ENCODE peak calls at places on chromosomes 7 and 10, in four cellular contexts. U is K562, C is HepG2, Z is HCT116. K is an unnamed sample.

GRCh38 chr10:19063991-19064390 is 15.4 kb downstream of the MALRD1 start:
- DNase-seq in Z (no peak), C (no peak), U (no peak), K (no peak)

GRCh38 chr7:28414453-28414852 is 2.1 kb downstream of the CREB5 start:
- DNase-seq in Z (no peak), C (no peak), U (no peak), K (no peak)

GRCh38 chr10:17544465-17544864 is 72.7 kb downstream of the HACD1 start:
- DNase-seq in C (no peak), Z (no peak), U (no peak), K (no peak)

GRCh38 chr10:59227136-59227673 is 50.8 kb downstream of the PHYHIPL start:
- DNase-seq in U (no peak), Z (no peak), C (no peak), K (no peak)

GRCh38 chr10:126294451-126294850 is 93.8 kb downstream of the ADAM12 start:
- DNase-seq in Z (no peak), C (no peak), U (no peak), K (no peak)

GRCh38 chr7:425794-426188 is 93.9 kb downstream of the PDGFA start:
- DNase-seq in U (no peak), Z (no peak), C (no peak), K (no peak)

GRCh38 chr10:89047397-89047796 is 56.8 kb downstream of the FAS start:
- DNase-seq in Z (no peak), C (no peak), U (no peak), K (no peak)

GRCh38 chr7:27172823-27173411 is 1.2 kb downstream of the HOXA10 start:
- DNase-seq in C (no peak), U (no peak), Z (no peak), K (no peak)

GRCh38 chr10:73838827-73839226 is 27.4 kb upstream of the NDST2 start:
- DNase-seq in U (no peak), C (no peak), Z (no peak), K (no peak)

GRCh38 chr7:116025098-116025809 is 5.3 kb downstream of the TFEC start:
- DNase-seq in U (no peak), C (no peak), Z (no peak), K (no peak)

GRCh38 chr7:31882187-31882586 is 188.0 kb downstream of the PDE1C start:
- DNase-seq in U (no peak), C (no peak), Z (no peak), K (no peak)

GRCh38 chr7:107463139-107464078 is 6.4 kb upstream of the GPR22 start:
- DNase-seq in C (peak), Z (peak), U (peak), K (peak)

GRCh38 chr10:89516149-89516832 is 19.1 kb downstream of the SLC16A12 start:
- DNase-seq in C (no peak), U (no peak), Z (no peak), K (no peak)

GRCh38 chr7:85469446-85469970 is 282.7 kb upstream of the SEMA3D start:
- DNase-seq in Z (no peak), C (no peak), U (no peak), K (no peak)

GRCh38 chr7:116384936-116385635 is 114.5 kb upstream of the CAV2 start:
- DNase-seq in Z (no peak), U (no peak), C (no peak), K (no peak)

GRCh38 chr7:74099031-74099430 is 15.4 kb downstream of the LIMK1 start:
- DNase-seq in C (no peak), Z (no peak), U (no peak), K (no peak)

GRCh38 chr7:70775570-70776156 is 356.3 kb upstream of the GALNT17 start:
- DNase-seq in C (no peak), U (no peak), Z (no peak), K (no peak)

GRCh38 chr7:41005381-41005901 is 697.4 kb downstream of the INHBA start:
- DNase-seq in Z (no peak), C (no peak), U (no peak), K (no peak)

GRCh38 chr10:107443817-107444216 is 279.3 kb upstream of the SORCS1 start:
- DNase-seq in Z (no peak), U (no peak), C (no peak), K (no peak)

GRCh38 chr10:49365675-49366415 is 30.0 kb downstream of the DRGX start:
- DNase-seq in C (no peak), Z (no peak), U (no peak), K (no peak)

GRCh38 chr7:26438078-26438477 is 146.4 kb downstream of the SNX10 start:
- DNase-seq in Z (no peak), C (no peak), U (no peak), K (no peak)

GRCh38 chr7:27046854-27047549 is 48.8 kb downstream of the HOXA1 start:
- DNase-seq in Z (peak), C (no peak), U (no peak), K (peak)

GRCh38 chr7:48046458-48046857 is 11.1 kb downstream of the C7orf57 start:
- DNase-seq in C (no peak), U (no peak), Z (no peak), K (no peak)

GRCh38 chr10:94029955-94030354 is 36.2 kb downstream of the PLCE1 start:
- DNase-seq in U (no peak), C (no peak), Z (no peak), K (no peak)

GRCh38 chr10:6239213-6239991 is 36.7 kb downstream of the PFKFB3 start:
- DNase-seq in U (peak), Z (peak), C (peak), K (peak)

GRCh38 chr7:22572937-22573336 is 72.9 kb upstream of the STEAP1B start:
- DNase-seq in U (no peak), Z (no peak), C (no peak), K (no peak)

GRCh38 chr7:158256091-158256816 is 331.4 kb downstream of the PTPRN2 start:
- DNase-seq in U (no peak), Z (no peak), C (no peak), K (no peak)

GRCh38 chr7:1663243-1663642 is 6.8 kb upstream of the ELFN1 start:
- DNase-seq in Z (no peak), C (no peak), U (peak), K (no peak)

GRCh38 chr7:143393267-143394041 is 12.3 kb downstream of the ZYX start:
- DNase-seq in U (no peak), C (peak), Z (no peak), K (no peak)

GRCh38 chr7:143394777-143395176 is 13.6 kb downstream of the ZYX start:
- DNase-seq in U (no peak), C (no peak), Z (no peak), K (no peak)

GRCh38 chr7:143395187-143396149 is 13.2 kb downstream of the EPHA1 start:
- DNase-seq in U (peak), C (peak), Z (no peak), K (no peak)

GRCh38 chr7:143392875-143393266 is 11.7 kb downstream of the ZYX start:
- DNase-seq in U (no peak), Z (no peak), C (no peak), K (no peak)

GRCh38 chr7:143394068-143394467 is 12.9 kb downstream of the ZYX start:
- DNase-seq in Z (no peak), C (no peak), U (no peak), K (no peak)
- TF ChIP-seq TCF7L2 in Z (no peak), C (no peak), U (no peak), K (no peak)

GRCh38 chr7:45592230-45592991 is 18.2 kb downstream of the ADCY1 start:
- DNase-seq in Z (no peak), C (no peak), U (no peak), K (no peak)

GRCh38 chr7:45590679-45591057 is 16.5 kb downstream of the ADCY1 start:
- DNase-seq in U (no peak), C (no peak), Z (no peak), K (no peak)

GRCh38 chr7:45589915-45590678 is 15.9 kb downstream of the ADCY1 start:
- DNase-seq in U (no peak), C (no peak), Z (no peak), K (no peak)

GRCh38 chr7:45593121-45593541 is 19.0 kb downstream of the ADCY1 start:
- DNase-seq in Z (no peak), C (no peak), U (no peak), K (no peak)

GRCh38 chr7:45591101-45591906 is 17.1 kb downstream of the ADCY1 start:
- DNase-seq in Z (no peak), U (no peak), C (no peak), K (no peak)
- TF ChIP-seq CTCF in Z (no peak), U (no peak), C (no peak), K (no peak)

DNA sequence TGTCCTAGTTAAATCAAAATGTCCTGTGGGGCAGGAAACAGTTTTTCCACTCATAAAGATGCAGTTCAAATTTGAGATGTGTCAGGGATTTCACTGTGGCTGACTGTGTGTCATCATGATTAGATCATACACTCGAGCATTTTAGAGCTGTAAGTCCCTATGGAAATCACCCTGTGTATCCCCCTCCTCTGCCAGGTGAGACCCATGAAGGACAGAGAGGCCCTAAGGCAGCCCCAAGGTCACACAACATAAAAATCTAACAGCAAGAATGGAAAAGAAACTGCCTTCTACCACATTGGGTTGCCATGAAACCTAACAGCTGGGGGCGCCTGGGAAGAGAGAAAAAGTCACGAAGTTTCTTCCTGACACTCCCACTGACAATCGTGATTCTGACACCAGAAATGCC is 135.8 kb downstream of the KCNMA1 start:
- DNase-seq in U (no peak), Z (no peak), C (no peak), K (peak)
- TF ChIP-seq TCF7L2 in U (no peak), Z (no peak), C (no peak), K (no peak)

DNA sequence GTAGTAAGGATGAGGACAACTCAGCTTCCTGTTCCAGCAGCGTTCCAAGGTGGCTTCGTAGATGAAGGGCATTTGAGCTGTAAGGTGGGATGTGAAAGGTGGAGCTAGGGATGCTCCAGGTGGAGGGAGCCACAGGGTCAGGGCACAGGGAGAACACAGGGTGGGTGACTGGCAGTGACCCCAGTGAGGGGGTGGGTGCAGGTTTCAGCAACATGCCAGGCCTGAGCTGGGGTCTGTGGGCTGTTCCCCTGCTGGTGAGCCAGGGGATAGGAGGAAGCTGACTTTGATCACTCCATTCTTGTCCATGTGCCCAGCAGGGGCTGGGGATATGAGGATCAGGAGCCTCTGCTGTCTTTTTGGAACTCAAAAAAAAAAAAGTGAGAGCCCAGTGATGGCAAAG is 33.2 kb downstream of the CDH23 start:
- DNase-seq in Z (no peak), U (peak), C (no peak), K (no peak)
- TF ChIP-seq CTCF in Z (peak), U (peak), C (no peak), K (no peak)

GRCh38 chr10:29377333-29377961 is 88.6 kb downstream of the LYZL1 start:
- DNase-seq in U (peak), C (no peak), Z (peak), K (no peak)
- TF ChIP-seq TCF7L2 in U (no peak), C (no peak), Z (no peak), K (no peak)

GRCh38 chr10:81081887-81082620 is 544.4 kb downstream of the SH2D4B start:
- DNase-seq in U (no peak), Z (no peak), C (no peak), K (peak)
- TF ChIP-seq CTCF in U (no peak), Z (peak), C (peak), K (peak)

GRCh38 chr7:131538791-131539179 is 17.6 kb downstream of the PODXL start:
- DNase-seq in Z (no peak), U (no peak), C (no peak), K (no peak)
- TF ChIP-seq TCF7L2 in Z (no peak), U (no peak), C (no peak), K (no peak)

K was measured in Panc1.